ENCODE peak calls at places on chromosome 10, in nine cellular contexts. D is fibroblast of pulmonary artery; H is heart left ventricle; Y is cerebellar cortex; I is transverse colon; C is activated CD8-positive, alpha-beta memory T cell treated with anti-CD3 and anti-CD28 coated beads, Interleukin-2, amount 50 U/mL, for 4 hours; X is T-cell; F is sciatic nerve; M is RCC 7860. S is an unnamed sample.

GRCh38 chr10:86706401-86706841 is 38.1 kb downstream of the LDB3 start:
- DNase-seq in H (peak), F (no peak), Y (no peak), I (no peak), C (no peak), M (no peak), D (no peak), X (no peak), S (no peak)

GRCh38 chr10:113739577-113739976 is 11.9 kb upstream of the PLEKHS1 start:
- DNase-seq in I (no peak), H (no peak), Y (no peak), C (no peak), D (peak), M (no peak), F (no peak), X (no peak), S (no peak)

GRCh38 chr10:110919349-110919931 is at the start of gene SHOC2:
- DNase-seq in C (no peak), X (peak), I (peak), D (no peak), F (peak), M (no peak), Y (no peak), H (peak), S (no peak)

GRCh38 chr10:110957603-110958002 is 38.2 kb downstream of the SHOC2 start:
- DNase-seq in H (no peak), D (no peak), Y (no peak), F (no peak), X (no peak), I (no peak), C (no peak), M (no peak), S (no peak)

GRCh38 chr10:129958686-129959543 is 5.2 kb downstream of the EBF3 start:
- DNase-seq in C (no peak), F (peak), D (peak), M (no peak), I (no peak), Y (no peak), X (no peak), H (no peak), S (no peak)

GRCh38 chr10:97190452-97190851 is 4.7 kb upstream of the SLIT1 start:
- DNase-seq in Y (no peak), X (no peak), I (no peak), M (no peak), F (no peak), D (no peak), H (no peak), C (no peak), S (no peak)

GRCh38 chr10:99661370-99661749 is 2.1 kb downstream of the ENTPD7 start:
- DNase-seq in C (no peak), F (no peak), H (no peak), I (no peak), X (no peak), D (peak), Y (no peak), M (peak), S (peak)

GRCh38 chr10:50260791-50261281 is 9.5 kb upstream of the ASAH2 start:
- DNase-seq in H (no peak), X (no peak), M (no peak), I (no peak), Y (no peak), D (no peak), F (no peak), C (no peak), S (peak)

GRCh38 chr10:126640391-126640790 is 30.1 kb downstream of the C10orf90 start:
- DNase-seq in D (no peak), M (no peak), I (no peak), H (no peak), Y (no peak), C (no peak), X (no peak), F (no peak), S (no peak)

GRCh38 chr10:90321132-90321816 is 536.6 kb downstream of the HTR7 start:
- DNase-seq in M (peak), C (no peak), F (no peak), I (no peak), D (peak), X (no peak), H (no peak), Y (no peak), S (peak)

GRCh38 chr10:17210361-17210760 is 8.9 kb upstream of the TRDMT1 start:
- DNase-seq in D (peak), F (no peak), M (peak), X (no peak), H (no peak), Y (no peak), I (no peak), C (no peak), S (peak)

GRCh38 chr10:49168821-49169495 is 19.2 kb downstream of the TMEM273 start:
- DNase-seq in Y (no peak), F (no peak), M (no peak), C (no peak), X (no peak), H (no peak), D (no peak), I (no peak), S (no peak)

GRCh38 chr10:116385994-116386809 is 41.4 kb upstream of the PNLIPRP3 start:
- DNase-seq in D (peak), H (no peak), X (no peak), C (no peak), F (no peak), I (no peak), M (peak), Y (peak), S (peak)

GRCh38 chr10:28393956-28394568 is 91.2 kb upstream of the MPP7 start:
- DNase-seq in F (peak), H (no peak), X (peak), Y (peak), C (peak), M (peak), I (peak), D (peak), S (peak)

GRCh38 chr10:113415246-113415645 is 137.6 kb upstream of the HABP2 start:
- DNase-seq in F (no peak), X (no peak), I (no peak), H (no peak), Y (no peak), D (no peak), M (no peak), C (no peak), S (no peak)

GRCh38 chr10:126628746-126629145 is 41.7 kb downstream of the C10orf90 start:
- DNase-seq in I (no peak), X (no peak), C (no peak), M (no peak), F (no peak), D (no peak), H (no peak), Y (peak), S (no peak)

GRCh38 chr10:98301664-98302319 is 33.8 kb upstream of the LOXL4 start:
- DNase-seq in Y (no peak), I (no peak), M (no peak), X (no peak), D (no peak), H (no peak), F (no peak), C (no peak), S (no peak)

GRCh38 chr10:132165416-132165980 is 21.2 kb upstream of the DPYSL4 start:
- DNase-seq in C (no peak), Y (no peak), F (no peak), H (peak), X (no peak), D (no peak), I (no peak), M (no peak), S (no peak)

GRCh38 chr10:125840955-125841354 is 17.6 kb downstream of the BCCIP start:
- DNase-seq in H (no peak), M (no peak), I (no peak), C (no peak), D (peak), Y (no peak), X (no peak), F (no peak), S (no peak)

GRCh38 chr10:90871279-90871760 is 454 bp upstream of the RPP30 start:
- DNase-seq in M (no peak), C (peak), X (peak), H (no peak), D (peak), I (peak), F (no peak), Y (peak), S (peak)

GRCh38 chr10:104333037-104333727 is 5.1 kb downstream of the ITPRIP start:
- DNase-seq in Y (no peak), H (no peak), M (no peak), D (peak), C (peak), F (no peak), I (no peak), X (peak), S (no peak)

GRCh38 chr10:33657154-33657900 is 322.9 kb upstream of the NRP1 start:
- DNase-seq in X (no peak), F (no peak), C (no peak), Y (no peak), I (no peak), M (peak), H (no peak), D (peak), S (no peak)

GRCh38 chr10:100713859-100714565 is 31.4 kb upstream of the PAX2 start:
- DNase-seq in D (no peak), I (no peak), M (no peak), Y (no peak), C (no peak), X (no peak), H (no peak), F (no peak), S (no peak)

GRCh38 chr10:110002801-110003523 is 4.8 kb upstream of the ADD3 start:
- DNase-seq in I (peak), H (no peak), Y (no peak), F (no peak), X (no peak), D (no peak), C (no peak), M (no peak), S (no peak)

GRCh38 chr10:110525349-110526260 is 27.9 kb downstream of the DUSP5 start:
- DNase-seq in M (peak), F (peak), C (no peak), D (peak), H (no peak), I (no peak), X (no peak), Y (no peak), S (no peak)

GRCh38 chr10:110442746-110443145 is 55.0 kb upstream of the DUSP5 start:
- DNase-seq in D (no peak), M (no peak), C (no peak), F (peak), X (no peak), I (no peak), H (no peak), Y (no peak), S (no peak)

GRCh38 chr10:101775273-101776131 is at the start of gene FGF8:
- DNase-seq in Y (no peak), H (no peak), D (no peak), M (no peak), I (no peak), C (no peak), X (no peak), F (no peak), S (no peak)

GRCh38 chr10:78916227-78916626 is 152.5 kb upstream of the ZMIZ1 start:
- DNase-seq in H (no peak), I (no peak), D (no peak), Y (no peak), M (no peak), C (no peak), X (no peak), F (no peak), S (no peak)

GRCh38 chr10:129334326-129334725 is 132.7 kb upstream of the MGMT start:
- DNase-seq in I (no peak), D (no peak), X (no peak), C (no peak), M (no peak), F (no peak), Y (no peak), H (no peak), S (no peak)

GRCh38 chr10:70272925-70273316 is 10.9 kb downstream of the NPFFR1 start:
- DNase-seq in F (no peak), D (peak), C (no peak), Y (peak), X (no peak), H (no peak), I (no peak), M (no peak), S (no peak)

GRCh38 chr10:86389441-86390193 is 23.0 kb upstream of the GRID1 start:
- DNase-seq in I (peak), D (peak), M (no peak), Y (no peak), H (peak), X (no peak), F (no peak), C (no peak), S (no peak)